ENCODE peak calls at places on chromosomes 3 and 15, in nine cellular contexts. X is AG04450; K is cardiac muscle cell; B is naive thymus-derived CD4-positive, alpha-beta T cell; H is uterus; E is epithelial cell of esophagus; M is heart left ventricle; V is AG10803; D is gastrocnemius medialis. F is an unnamed sample.

GRCh38 chr15:100769975-100770340 is 109.7 kb upstream of the ALDH1A3 start:
- DNase-seq in X (no peak), K (no peak), B (no peak), H (no peak), E (no peak), M (no peak), V (no peak), D (no peak), F (no peak)

GRCh38 chr15:70410371-70410975 is 312.8 kb upstream of the TLE3 start:
- DNase-seq in X (no peak), K (no peak), B (no peak), H (no peak), E (peak), M (no peak), V (no peak), D (no peak), F (no peak)

GRCh38 chr15:52290800-52291199 is 4.8 kb downstream of the MYO5C start:
- DNase-seq in X (no peak), K (no peak), B (no peak), H (no peak), E (peak), M (no peak), V (no peak), D (no peak), F (no peak)

GRCh38 chr15:40249477-40250303 is 10.8 kb downstream of the PAK6 start:
- DNase-seq in X (no peak), K (peak), B (no peak), H (no peak), E (peak), M (no peak), V (peak), D (no peak), F (no peak)

GRCh38 chr3:15959434-15959811 is 161.6 kb upstream of the ANKRD28 start:
- DNase-seq in X (no peak), K (no peak), B (no peak), H (no peak), E (no peak), M (no peak), V (peak), D (no peak), F (no peak)

GRCh38 chr15:65077981-65078352 is 1.4 kb downstream of the KBTBD13 start:
- DNase-seq in X (no peak), K (peak), B (no peak), H (peak), E (peak), M (peak), V (peak), D (peak), F (no peak)

GRCh38 chr3:88038561-88038960 is 20.2 kb downstream of the CGGBP1 start:
- DNase-seq in X (no peak), K (peak), B (no peak), H (no peak), E (peak), M (no peak), V (peak), D (no peak), F (peak)

GRCh38 chr3:119597548-119598288 is at the start of gene PLA1A:
- DNase-seq in X (no peak), K (no peak), B (no peak), H (no peak), E (no peak), M (no peak), V (no peak), D (no peak), F (no peak)

GRCh38 chr3:112739252-112739945 is 98.5 kb upstream of the CCDC80 start:
- DNase-seq in X (no peak), K (no peak), B (no peak), H (no peak), E (peak), M (no peak), V (no peak), D (no peak), F (no peak)

GRCh38 chr3:42612928-42613327 is 12.4 kb downstream of the NKTR start:
- DNase-seq in X (no peak), K (no peak), B (no peak), H (no peak), E (no peak), M (no peak), V (no peak), D (no peak), F (no peak)

GRCh38 chr3:39051649-39052557 is at the start of the genes SCN11A and WDR48:
- DNase-seq in X (peak), K (peak), B (peak), H (peak), E (peak), M (peak), V (peak), D (peak), F (peak)

GRCh38 chr3:18302517-18302916 is 122.6 kb downstream of the SATB1 start:
- DNase-seq in X (no peak), K (peak), B (no peak), H (no peak), E (peak), M (no peak), V (peak), D (no peak), F (peak)

GRCh38 chr3:21750291-21750690 is 719 bp downstream of the ZNF385D start:
- DNase-seq in X (no peak), K (peak), B (no peak), H (no peak), E (peak), M (no peak), V (no peak), D (no peak), F (no peak)

GRCh38 chr15:31435256-31435781 is 108.7 kb downstream of the KLF13 start:
- DNase-seq in X (peak), K (peak), B (peak), H (peak), E (peak), M (peak), V (peak), D (peak), F (peak)

GRCh38 chr3:176663376-176663775 is 533.9 kb downstream of the TBL1XR1 start:
- DNase-seq in X (no peak), K (peak), B (no peak), H (no peak), E (no peak), M (no peak), V (peak), D (no peak), F (no peak)

GRCh38 chr15:25733856-25734679 is 129.1 kb downstream of the ATP10A start:
- DNase-seq in X (no peak), K (no peak), B (no peak), H (no peak), E (no peak), M (no peak), V (no peak), D (no peak), F (no peak)

GRCh38 chr15:69869291-69869690 is 228.4 kb downstream of the TLE3 start:
- DNase-seq in X (no peak), K (no peak), B (no peak), H (no peak), E (no peak), M (no peak), V (no peak), D (no peak), F (no peak)

GRCh38 chr15:67179411-67179995 is 75.0 kb downstream of the AAGAB start:
- DNase-seq in X (no peak), K (no peak), B (no peak), H (peak), E (no peak), M (no peak), V (no peak), D (peak), F (no peak)

GRCh38 chr3:87426916-87427315 is 150.5 kb upstream of the POU1F1 start:
- DNase-seq in X (no peak), K (no peak), B (no peak), H (no peak), E (peak), M (no peak), V (peak), D (no peak), F (no peak)

GRCh38 chr15:90382305-90382704 is 5.7 kb upstream of the IQGAP1 start:
- DNase-seq in X (no peak), K (no peak), B (no peak), H (no peak), E (peak), M (no peak), V (no peak), D (no peak), F (no peak)

GRCh38 chr3:37579181-37579580 is 282.5 kb upstream of the CTDSPL start:
- DNase-seq in X (no peak), K (no peak), B (no peak), H (no peak), E (no peak), M (no peak), V (no peak), D (no peak), F (no peak)

GRCh38 chr3:187841552-187841951 is 96.3 kb upstream of the BCL6 start:
- DNase-seq in X (no peak), K (peak), B (no peak), H (no peak), E (peak), M (no peak), V (peak), D (no peak), F (no peak)

GRCh38 chr15:87734571-87735373 is 521.8 kb downstream of the NTRK3 start:
- DNase-seq in X (no peak), K (no peak), B (no peak), H (no peak), E (no peak), M (no peak), V (no peak), D (no peak), F (no peak)

GRCh38 chr15:88656760-88657221 is 18.0 kb downstream of the ISG20 start:
- DNase-seq in X (no peak), K (no peak), B (no peak), H (no peak), E (no peak), M (no peak), V (no peak), D (no peak), F (no peak)

GRCh38 chr3:70224337-70224736 is 88.1 kb downstream of the MDFIC2 start:
- DNase-seq in X (no peak), K (no peak), B (no peak), H (no peak), E (no peak), M (no peak), V (no peak), D (no peak), F (no peak)

GRCh38 chr3:100073555-100074307 is 40.6 kb downstream of the FILIP1L start:
- DNase-seq in X (peak), K (peak), B (no peak), H (peak), E (no peak), M (peak), V (peak), D (no peak), F (peak)

GRCh38 chr3:151990696-151991376 is 117.4 kb downstream of the SUCNR1 start:
- DNase-seq in X (no peak), K (no peak), B (no peak), H (no peak), E (no peak), M (no peak), V (no peak), D (no peak), F (no peak)

GRCh38 chr3:46970391-46971091 is 6.0 kb downstream of the CCDC12 start:
- DNase-seq in X (no peak), K (peak), B (no peak), H (no peak), E (no peak), M (peak), V (peak), D (peak), F (no peak)

GRCh38 chr15:40162552-40162951 is 1.7 kb downstream of the BUB1B start:
- DNase-seq in X (no peak), K (no peak), B (no peak), H (no peak), E (no peak), M (no peak), V (no peak), D (no peak), F (no peak)

GRCh38 chr15:65050270-65050669 is 5.1 kb downstream of the SLC51B start:
- DNase-seq in X (no peak), K (no peak), B (no peak), H (no peak), E (no peak), M (no peak), V (no peak), D (no peak), F (no peak)

GRCh38 chr15:74364936-74365618 is 2.4 kb downstream of the CYP11A1 start:
- DNase-seq in X (no peak), K (no peak), B (no peak), H (no peak), E (no peak), M (no peak), V (no peak), D (no peak), F (no peak)

GRCh38 chr15:74365619-74366445 is 1.6 kb downstream of the CYP11A1 start:
- DNase-seq in X (no peak), K (peak), B (no peak), H (peak), E (no peak), M (peak), V (peak), D (peak), F (no peak)

GRCh38 chr15:74369084-74369745 is 1.8 kb upstream of the CYP11A1 start:
- DNase-seq in X (no peak), K (peak), B (no peak), H (no peak), E (no peak), M (no peak), V (no peak), D (no peak), F (no peak)

GRCh38 chr15:74368121-74368520 is 675 bp upstream of the CYP11A1 start:
- DNase-seq in X (no peak), K (no peak), B (no peak), H (no peak), E (no peak), M (no peak), V (no peak), D (no peak), F (no peak)

GRCh38 chr15:74367296-74367854 is at the start of gene CYP11A1:
- DNase-seq in X (no peak), K (no peak), B (no peak), H (no peak), E (no peak), M (no peak), V (no peak), D (no peak), F (no peak)
- H3K4me3 ChIP-seq in X (no peak), K (peak), B (no peak), H (no peak), E (no peak), M (no peak), V (no peak), D (peak), F (no peak)

GRCh38 chr3:197027896-197028710 is 1.5 kb downstream of the MELTF start:
- DNase-seq in X (no peak), K (no peak), B (no peak), H (no peak), E (no peak), M (no peak), V (no peak), D (no peak), F (no peak)
- H3K4me3 ChIP-seq in X (no peak), K (no peak), B (no peak), H (no peak), E (no peak), M (no peak), V (no peak), D (no peak), F (no peak)

GRCh38 chr3:65960087-65960486 is 78.6 kb downstream of the MAGI1 start:
- DNase-seq in X (no peak), K (peak), B (no peak), H (no peak), E (no peak), M (no peak), V (peak), D (no peak), F (no peak)
- H3K4me3 ChIP-seq in X (no peak), K (no peak), B (no peak), H (no peak), E (no peak), M (no peak), V (no peak), D (no peak), F (no peak)

GRCh38 chr3:127628426-127628787 is 578 bp upstream of the PODXL2 start:
- DNase-seq in X (no peak), K (no peak), B (no peak), H (no peak), E (no peak), M (no peak), V (no peak), D (no peak), F (no peak)
- H3K4me3 ChIP-seq in X (no peak), K (no peak), B (no peak), H (no peak), E (no peak), M (no peak), V (no peak), D (no peak), F (peak)

DNA sequence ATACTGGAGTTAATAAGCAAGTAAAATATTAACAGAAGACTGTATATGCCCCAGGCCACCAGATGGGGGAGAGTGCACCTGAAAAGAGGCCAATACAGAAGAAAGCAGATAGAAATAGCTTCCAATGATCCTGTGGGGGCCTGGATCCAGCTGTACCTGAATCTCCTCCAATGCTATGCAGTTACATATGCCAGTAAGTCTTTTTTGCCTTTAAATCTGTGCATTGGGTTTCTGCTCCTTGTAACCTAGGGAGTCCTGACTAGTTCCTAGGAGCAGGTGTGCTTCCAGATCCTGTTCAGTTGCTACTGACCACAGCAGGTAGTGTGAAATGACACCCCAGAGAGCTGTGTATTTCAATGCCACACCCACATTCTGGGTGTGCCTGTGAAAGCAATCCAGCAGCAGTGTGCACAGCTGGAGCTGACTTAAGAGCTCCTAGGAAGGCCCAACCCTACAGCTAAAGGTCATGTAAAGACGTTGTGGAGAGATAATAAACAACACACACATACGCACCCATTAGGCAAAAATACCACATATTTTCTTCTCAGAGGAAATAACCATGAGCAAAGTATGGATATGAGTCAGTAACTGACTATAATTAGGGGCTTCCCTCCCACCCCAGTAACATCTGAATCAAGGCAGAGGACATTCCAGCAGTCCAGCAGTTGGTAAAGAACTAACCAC is 62.2 kb upstream of the AKAP13 start:
- DNase-seq in X (peak), K (peak), B (no peak), H (no peak), E (peak), M (peak), V (peak), D (no peak), F (peak)
- H3K4me3 ChIP-seq in X (no peak), K (no peak), B (no peak), H (no peak), E (no peak), M (no peak), V (no peak), D (no peak), F (no peak)

GRCh38 chr3:32077260-32078084 is 28.9 kb upstream of the GPD1L start:
- DNase-seq in X (no peak), K (peak), B (no peak), H (peak), E (no peak), M (no peak), V (no peak), D (no peak), F (no peak)
- H3K4me3 ChIP-seq in X (no peak), K (no peak), B (no peak), H (no peak), E (no peak), M (no peak), V (no peak), D (peak), F (no peak)

GRCh38 chr3:144773344-144773743 is 801.7 kb downstream of the DIPK2A start:
- DNase-seq in X (no peak), K (no peak), B (no peak), H (no peak), E (no peak), M (no peak), V (no peak), D (no peak), F (no peak)
- H3K4me3 ChIP-seq in X (no peak), K (no peak), B (no peak), H (no peak), E (no peak), M (no peak), V (no peak), D (no peak), F (no peak)

DNA sequence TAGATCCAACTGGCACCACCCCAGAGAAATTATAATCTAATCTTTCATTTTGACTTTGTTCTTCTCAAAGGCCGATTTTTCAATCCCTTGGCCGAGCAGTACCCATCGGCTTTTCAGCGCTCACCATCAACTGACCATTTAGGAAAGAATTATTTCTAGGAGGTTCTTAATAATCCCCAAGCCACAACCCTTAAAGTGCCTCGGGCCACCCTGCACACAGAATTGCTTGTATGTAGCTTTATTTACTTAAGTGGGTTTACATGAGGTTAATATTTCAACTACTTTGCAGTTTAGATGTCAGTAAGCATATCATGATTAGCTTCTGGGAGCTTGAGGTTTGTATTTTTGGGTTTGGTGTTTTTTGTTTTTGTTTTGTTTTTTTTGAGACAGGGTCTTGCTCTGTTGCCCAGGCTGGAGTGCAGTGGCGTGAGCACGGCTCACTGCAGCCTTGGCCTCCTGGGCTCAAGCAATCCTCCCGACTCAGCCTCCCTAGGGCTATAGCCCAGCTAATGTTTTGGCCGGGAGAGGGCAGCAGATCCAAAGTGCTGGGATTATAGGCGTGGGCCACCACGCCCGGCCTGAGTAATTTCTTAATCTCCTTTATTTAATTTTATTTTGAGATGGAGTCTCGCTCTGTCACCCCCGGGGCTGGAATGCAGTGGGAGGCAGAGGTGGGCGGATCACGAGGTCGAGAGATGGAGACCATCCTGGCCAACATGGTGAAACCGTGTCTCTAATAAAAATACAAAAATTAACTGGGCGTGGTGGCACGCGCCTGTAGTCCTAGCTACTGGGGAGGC is 801 bp upstream of the CDAN1 start:
- DNase-seq in X (no peak), K (no peak), B (no peak), H (no peak), E (peak), M (no peak), V (no peak), D (no peak), F (no peak)
- H3K4me3 ChIP-seq in X (peak), K (peak), B (peak), H (peak), E (peak), M (peak), V (peak), D (peak), F (peak)

DNA sequence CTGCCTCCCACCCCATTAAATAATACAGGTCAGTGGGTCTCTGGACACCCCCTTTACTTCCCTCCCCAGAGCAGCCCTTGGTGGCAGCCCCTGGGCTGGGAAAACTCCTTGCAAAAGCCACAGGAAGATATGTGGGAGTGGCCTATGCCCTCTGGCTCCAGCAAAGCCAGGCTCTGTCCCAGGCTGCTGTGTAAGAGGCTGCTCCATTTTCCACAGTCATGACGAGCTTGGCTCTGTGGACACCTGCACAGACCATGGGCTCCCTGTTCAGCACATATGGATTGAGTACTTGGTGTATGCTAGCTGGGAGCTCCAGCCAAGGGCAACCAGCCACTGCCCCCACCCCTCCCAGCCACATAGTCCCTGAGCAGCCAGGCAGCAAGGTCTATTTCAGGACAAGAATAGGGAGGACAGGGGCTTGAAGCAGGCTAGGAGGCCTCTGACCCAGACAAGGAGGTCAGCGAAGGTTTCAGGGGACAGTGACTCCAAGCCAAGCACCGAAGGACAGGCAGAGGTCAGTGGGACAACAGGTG is 12.9 kb downstream of the CACNA2D2 start:
- DNase-seq in X (no peak), K (no peak), B (no peak), H (no peak), E (no peak), M (no peak), V (no peak), D (no peak), F (no peak)
- H3K4me3 ChIP-seq in X (no peak), K (no peak), B (no peak), H (no peak), E (no peak), M (no peak), V (no peak), D (no peak), F (no peak)

F was measured in skeletal muscle cell.